ENCODE peak calls at places on chromosome 17, in eight cellular contexts. M, X, J, T, Z, D, N and U are unnamed samples.

GRCh38 chr17:41264599-41264998 is 579 bp upstream of the KRTAP9-6 start:
- DNase-seq in M (no peak), X (no peak), J (no peak), T (no peak), Z (no peak), D (no peak), N (no peak), U (no peak)

GRCh38 chr17:69462882-69463281 is 48.4 kb downstream of the MAP2K6 start:
- DNase-seq in M (no peak), X (no peak), J (no peak), T (no peak), Z (no peak), D (no peak), N (no peak), U (no peak)

GRCh38 chr17:7982666-7983065 is 19.7 kb upstream of the GUCY2D start:
- DNase-seq in M (no peak), X (no peak), J (no peak), T (no peak), Z (no peak), D (no peak), N (no peak), U (no peak)

GRCh38 chr17:56988901-56989572 is 11.1 kb downstream of the SCPEP1 start:
- DNase-seq in M (no peak), X (no peak), J (no peak), T (no peak), Z (no peak), D (no peak), N (no peak), U (no peak)

GRCh38 chr17:42881768-42882565 is 18.6 kb upstream of the G6PC1 start:
- DNase-seq in M (no peak), X (no peak), J (no peak), T (no peak), Z (no peak), D (no peak), N (no peak), U (no peak)

GRCh38 chr17:21352221-21352980 is 23.8 kb upstream of the KCNJ12 start:
- DNase-seq in M (no peak), X (peak), J (no peak), T (no peak), Z (no peak), D (no peak), N (no peak), U (peak)

GRCh38 chr17:77208217-77208808 is 67.5 kb downstream of the SEC14L1 start:
- DNase-seq in M (no peak), X (no peak), J (no peak), T (peak), Z (no peak), D (peak), N (peak), U (peak)

GRCh38 chr17:81419886-81420768 is 24.9 kb downstream of the BAHCC1 start:
- DNase-seq in M (no peak), X (no peak), J (no peak), T (no peak), Z (no peak), D (no peak), N (peak), U (no peak)

GRCh38 chr17:79915850-79916430 is 76.7 kb upstream of the CBX4 start:
- DNase-seq in M (no peak), X (peak), J (peak), T (peak), Z (no peak), D (peak), N (peak), U (peak)

GRCh38 chr17:77435272-77436057 is 294.7 kb downstream of the SEC14L1 start:
- DNase-seq in M (no peak), X (no peak), J (no peak), T (no peak), Z (peak), D (no peak), N (no peak), U (no peak)

GRCh38 chr17:3528604-3529511 is 28.8 kb downstream of the TRPV3 start:
- DNase-seq in M (no peak), X (no peak), J (no peak), T (no peak), Z (no peak), D (no peak), N (no peak), U (peak)

GRCh38 chr17:76005263-76006149 is 4.9 kb downstream of the CDK3 start:
- DNase-seq in M (peak), X (peak), J (peak), T (peak), Z (peak), D (peak), N (peak), U (no peak)

GRCh38 chr17:40910441-40910841 is 25.4 kb upstream of the KRT20 start:
- DNase-seq in M (no peak), X (no peak), J (no peak), T (no peak), Z (no peak), D (no peak), N (no peak), U (no peak)

GRCh38 chr17:7790150-7790549 is 43.9 kb upstream of the KDM6B start:
- DNase-seq in M (no peak), X (no peak), J (no peak), T (no peak), Z (no peak), D (no peak), N (no peak), U (no peak)

GRCh38 chr17:79294459-79295071 is 219.9 kb downstream of the ENGASE start:
- DNase-seq in M (peak), X (no peak), J (no peak), T (peak), Z (peak), D (peak), N (peak), U (no peak)

GRCh38 chr17:70320642-70321345 is 151.5 kb downstream of the KCNJ2 start:
- DNase-seq in M (no peak), X (no peak), J (no peak), T (no peak), Z (no peak), D (no peak), N (no peak), U (no peak)

GRCh38 chr17:42849451-42850157 is 1.4 kb upstream of the AOC3 start:
- DNase-seq in M (no peak), X (no peak), J (no peak), T (no peak), Z (no peak), D (no peak), N (no peak), U (no peak)

GRCh38 chr17:9837551-9838471 is 12.1 kb downstream of the GLP2R start:
- DNase-seq in M (no peak), X (no peak), J (no peak), T (peak), Z (no peak), D (peak), N (no peak), U (no peak)

GRCh38 chr17:1083451-1084187 is 86.7 kb downstream of the TIMM22 start:
- DNase-seq in M (no peak), X (no peak), J (no peak), T (no peak), Z (no peak), D (no peak), N (peak), U (no peak)

GRCh38 chr17:77054926-77055325 is 85.8 kb upstream of the SEC14L1 start:
- DNase-seq in M (peak), X (no peak), J (no peak), T (no peak), Z (no peak), D (no peak), N (no peak), U (no peak)

GRCh38 chr17:57724038-57724728 is 20.9 kb downstream of the CCDC182 start:
- DNase-seq in M (no peak), X (no peak), J (no peak), T (no peak), Z (no peak), D (no peak), N (no peak), U (no peak)

GRCh38 chr17:35299108-35299507 is 56.2 kb downstream of the SLFN5 start:
- DNase-seq in M (no peak), X (no peak), J (no peak), T (no peak), Z (no peak), D (no peak), N (peak), U (no peak)

GRCh38 chr17:2609091-2609490 is 15.6 kb downstream of the PAFAH1B1 start:
- DNase-seq in M (no peak), X (no peak), J (no peak), T (no peak), Z (no peak), D (no peak), N (no peak), U (no peak)

GRCh38 chr17:41966453-41967140 is at the start of gene CNP:
- DNase-seq in M (peak), X (peak), J (peak), T (peak), Z (peak), D (peak), N (peak), U (no peak)

GRCh38 chr17:1228752-1229353 is 41.4 kb upstream of the BHLHA9 start:
- DNase-seq in M (peak), X (no peak), J (no peak), T (no peak), Z (no peak), D (no peak), N (no peak), U (no peak)

GRCh38 chr17:68777243-68777855 is 176.2 kb upstream of the FAM20A start:
- DNase-seq in M (peak), X (no peak), J (peak), T (peak), Z (no peak), D (peak), N (peak), U (no peak)

GRCh38 chr17:57048096-57048495 is 37.0 kb upstream of the AKAP1 start:
- DNase-seq in M (no peak), X (no peak), J (no peak), T (no peak), Z (no peak), D (no peak), N (no peak), U (no peak)

GRCh38 chr17:69320908-69321238 is 6.1 kb downstream of the ABCA5 start:
- DNase-seq in M (no peak), X (no peak), J (no peak), T (no peak), Z (no peak), D (no peak), N (no peak), U (no peak)

GRCh38 chr17:2043785-2044184 is 2.0 kb downstream of the OVCA2 start:
- DNase-seq in M (no peak), X (no peak), J (no peak), T (no peak), Z (no peak), D (no peak), N (no peak), U (no peak)

GRCh38 chr17:21539146-21539545 is 153.2 kb upstream of the KCNJ18 start:
- DNase-seq in M (no peak), X (no peak), J (no peak), T (no peak), Z (no peak), D (no peak), N (no peak), U (no peak)

GRCh38 chr17:77834170-77835115 is 124.1 kb upstream of the TNRC6C start:
- DNase-seq in M (no peak), X (peak), J (peak), T (peak), Z (peak), D (peak), N (peak), U (no peak)

GRCh38 chr17:21304091-21304490 is 19.6 kb downstream of the MAP2K3 start:
- DNase-seq in M (no peak), X (peak), J (no peak), T (no peak), Z (no peak), D (no peak), N (no peak), U (peak)

GRCh38 chr17:28972437-28972836 is 21.1 kb upstream of the PHF12 start:
- DNase-seq in M (no peak), X (no peak), J (no peak), T (no peak), Z (no peak), D (no peak), N (no peak), U (peak)

GRCh38 chr17:83071365-83071764 is 8.0 kb upstream of the METRNL start:
- DNase-seq in M (no peak), X (no peak), J (no peak), T (no peak), Z (no peak), D (no peak), N (no peak), U (no peak)

GRCh38 chr17:83069931-83070374 is 9.5 kb upstream of the METRNL start:
- DNase-seq in M (peak), X (no peak), J (no peak), T (no peak), Z (no peak), D (no peak), N (no peak), U (no peak)

GRCh38 chr17:83071966-83072562 is 7.3 kb upstream of the METRNL start:
- DNase-seq in M (no peak), X (no peak), J (no peak), T (no peak), Z (no peak), D (no peak), N (no peak), U (no peak)

GRCh38 chr17:83069571-83069906 is 9.9 kb upstream of the METRNL start:
- DNase-seq in M (no peak), X (no peak), J (no peak), T (no peak), Z (no peak), D (no peak), N (no peak), U (no peak)

DNA sequence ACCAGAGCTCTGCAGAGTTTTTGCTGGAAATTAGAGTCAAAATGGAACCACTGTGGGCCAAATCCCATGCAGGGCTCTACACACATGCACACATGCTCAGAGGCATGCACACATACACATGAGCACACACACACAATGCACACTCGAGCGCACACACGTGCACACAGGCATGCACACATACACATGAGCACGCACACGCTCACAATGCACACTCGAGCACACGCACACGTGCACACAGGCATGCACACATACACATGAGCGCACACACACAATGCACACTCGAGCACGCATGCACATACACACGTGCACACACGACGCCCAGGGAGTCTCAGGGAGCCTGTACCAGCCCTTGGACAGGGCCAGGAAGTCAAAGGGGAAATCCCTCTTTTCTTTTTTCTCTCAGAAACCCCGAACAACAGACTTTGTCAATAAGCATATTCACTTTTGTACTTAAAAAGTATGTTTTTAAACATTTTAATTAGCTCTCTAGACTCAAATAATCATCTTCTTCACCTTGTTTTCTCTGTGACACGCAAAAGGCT is 8.5 kb upstream of the METRNL start:
- DNase-seq in M (no peak), X (no peak), J (no peak), T (no peak), Z (no peak), D (no peak), N (no peak), U (no peak)
- TF ChIP-seq CTCF in M (no peak), X (no peak), J (no peak), T (no peak), Z (no peak), D (no peak), N (no peak), U (no peak)

DNA sequence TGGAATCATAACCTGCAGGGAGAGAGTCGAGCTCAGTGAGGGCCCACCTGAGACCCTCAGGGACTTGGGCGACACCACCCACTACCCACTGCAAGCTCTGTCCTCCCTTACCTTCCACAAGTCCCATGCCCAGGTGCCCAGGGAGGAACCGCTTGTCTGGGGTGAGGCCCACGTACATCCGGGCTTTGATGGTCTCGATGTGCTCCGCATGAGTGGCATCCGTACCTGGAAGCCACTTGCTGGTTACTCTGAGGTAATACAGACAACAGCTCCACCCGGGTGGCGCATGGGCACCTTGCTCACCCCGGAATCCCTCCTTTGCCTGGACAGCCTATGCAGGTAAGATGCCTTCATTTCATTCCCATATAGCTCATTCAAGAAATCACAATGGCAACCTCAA is 24.8 kb downstream of the MIEF2 start:
- DNase-seq in M (no peak), X (no peak), J (no peak), T (no peak), Z (no peak), D (no peak), N (no peak), U (no peak)
- TF ChIP-seq CTCF in M (no peak), X (no peak), J (no peak), T (no peak), Z (no peak), D (no peak), N (no peak), U (no peak)

GRCh38 chr17:31266042-31266441 is 31.0 kb downstream of the OMG start:
- DNase-seq in M (no peak), X (no peak), J (no peak), T (no peak), Z (no peak), D (no peak), N (no peak), U (no peak)
- TF ChIP-seq CTCF in M (peak), X (peak), J (no peak), T (no peak), Z (peak), D (peak), N (no peak), U (peak)

DNA sequence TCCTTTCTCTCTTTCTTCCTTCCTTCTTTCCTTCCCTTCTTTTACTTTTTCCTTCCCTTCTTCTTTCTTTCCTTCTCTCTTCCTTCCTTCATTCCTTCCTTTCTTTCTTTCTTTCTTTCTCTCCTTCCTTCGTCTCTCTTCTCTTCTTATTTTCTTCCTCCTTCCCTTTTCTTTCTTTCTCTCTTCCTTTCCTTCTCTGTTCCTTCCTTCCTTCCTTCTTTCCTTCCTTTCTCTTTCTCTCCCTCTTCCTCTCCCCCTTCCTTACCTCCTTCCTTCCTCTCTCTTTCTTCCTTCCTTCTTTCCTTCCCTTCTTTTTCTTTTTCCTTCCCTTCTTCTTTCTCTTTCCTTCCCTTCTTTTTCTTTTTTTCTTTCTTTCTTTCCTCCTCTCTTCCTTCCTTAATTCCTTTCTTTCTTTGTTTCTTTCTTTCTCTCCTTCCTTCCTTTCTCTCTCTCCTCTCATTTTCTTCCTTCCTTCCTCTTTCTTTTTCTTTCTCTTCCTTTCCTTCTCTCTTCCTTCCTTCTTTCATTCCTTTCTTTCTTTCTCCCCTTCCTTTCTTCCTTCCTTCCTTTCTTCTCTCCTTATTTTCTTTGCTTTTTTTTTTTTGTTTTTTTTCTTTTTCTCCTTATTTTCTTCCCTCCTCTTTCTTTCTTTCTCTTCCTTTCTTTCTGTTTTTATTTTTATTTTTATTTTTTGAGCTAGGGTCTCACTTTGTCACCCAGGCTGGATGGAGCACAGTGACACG is 22.8 kb downstream of the GPR142 start:
- DNase-seq in M (no peak), X (no peak), J (no peak), T (no peak), Z (no peak), D (no peak), N (no peak), U (no peak)
- TF ChIP-seq CTCF in M (no peak), X (no peak), J (no peak), T (no peak), Z (no peak), D (no peak), N (no peak), U (no peak)

DNA sequence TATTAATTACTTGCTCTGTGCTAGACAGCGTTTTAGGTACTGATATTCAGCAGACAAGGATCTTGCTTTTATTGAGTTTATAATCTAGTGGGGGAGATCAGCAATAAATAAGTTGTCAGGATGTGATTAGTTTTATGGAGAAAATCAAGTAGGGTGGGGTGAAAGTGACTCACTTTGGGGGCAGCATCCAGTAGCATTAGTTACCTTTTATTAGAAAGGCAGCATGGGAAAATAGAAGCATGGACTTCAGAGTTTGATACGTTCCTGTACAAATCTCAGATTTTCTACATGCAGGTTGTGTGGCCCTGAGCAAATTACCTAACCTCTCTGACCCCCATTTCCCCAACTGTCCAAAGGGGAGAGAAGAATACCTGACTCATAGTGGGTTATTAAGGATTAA is 42.5 kb downstream of the SPECC1 start:
- DNase-seq in M (no peak), X (no peak), J (no peak), T (no peak), Z (no peak), D (no peak), N (no peak), U (no peak)
- TF ChIP-seq CTCF in M (no peak), X (no peak), J (no peak), T (no peak), Z (no peak), D (no peak), N (no peak), U (no peak)